ENCODE peak calls at places on chromosomes 16 and 17, in ten cellular contexts. One of them, this sample, is unnamed.

GRCh38 chr17:57158795-57159194 is 73.7 kb downstream of the AKAP1 start:
- DNase-seq in CD8-positive, alpha-beta memory T cell: no peak
- DNase-seq in cardiac muscle cell: no peak
- DNase-seq in SK-N-SH: no peak
- DNase-seq in T-helper 1 cell: no peak
- DNase-seq in CD8-positive, alpha-beta T cell: no peak
- DNase-seq in uterus: no peak
- DNase-seq in ELR: no peak
- DNase-seq in GM13977: no peak
- DNase-seq in cardiac septum: no peak
- DNase-seq in this sample: no peak

GRCh38 chr16:64437706-64438329 is 684.0 kb downstream of the CDH11 start:
- DNase-seq in GM13977: no peak
- DNase-seq in T-helper 1 cell: no peak
- DNase-seq in CD8-positive, alpha-beta memory T cell: no peak
- DNase-seq in cardiac muscle cell: peak; percentile 25
- DNase-seq in CD8-positive, alpha-beta T cell: no peak
- DNase-seq in ELR: no peak
- DNase-seq in cardiac septum: no peak
- DNase-seq in SK-N-SH: peak; percentile 19
- DNase-seq in uterus: no peak
- DNase-seq in this sample: peak; percentile 75

GRCh38 chr17:47719411-47720152 is 13.5 kb upstream of the TBX21 start:
- DNase-seq in CD8-positive, alpha-beta memory T cell: no peak
- DNase-seq in SK-N-SH: no peak
- DNase-seq in CD8-positive, alpha-beta T cell: no peak
- DNase-seq in GM13977: no peak
- DNase-seq in ELR: peak; percentile 94
- DNase-seq in cardiac muscle cell: peak; percentile 43
- DNase-seq in uterus: no peak
- DNase-seq in cardiac septum: no peak
- DNase-seq in T-helper 1 cell: no peak
- DNase-seq in this sample: no peak

GRCh38 chr16:48444574-48444973 is 59.4 kb upstream of the SIAH1 start:
- DNase-seq in GM13977: no peak
- DNase-seq in CD8-positive, alpha-beta memory T cell: no peak
- DNase-seq in cardiac muscle cell: peak; percentile 91
- DNase-seq in ELR: peak; percentile 94
- DNase-seq in SK-N-SH: no peak
- DNase-seq in T-helper 1 cell: no peak
- DNase-seq in cardiac septum: no peak
- DNase-seq in uterus: peak; percentile 51
- DNase-seq in CD8-positive, alpha-beta T cell: no peak
- DNase-seq in this sample: no peak

GRCh38 chr16:12020007-12020406 is 43.5 kb downstream of the SNX29 start:
- DNase-seq in GM13977: no peak
- DNase-seq in CD8-positive, alpha-beta memory T cell: no peak
- DNase-seq in cardiac muscle cell: no peak
- DNase-seq in uterus: no peak
- DNase-seq in cardiac septum: no peak
- DNase-seq in T-helper 1 cell: no peak
- DNase-seq in ELR: no peak
- DNase-seq in CD8-positive, alpha-beta T cell: no peak
- DNase-seq in SK-N-SH: no peak
- DNase-seq in this sample: no peak

GRCh38 chr17:65278820-65279184 is 141.6 kb downstream of the RGS9 start:
- DNase-seq in CD8-positive, alpha-beta T cell: no peak
- DNase-seq in uterus: no peak
- DNase-seq in cardiac septum: no peak
- DNase-seq in SK-N-SH: no peak
- DNase-seq in CD8-positive, alpha-beta memory T cell: no peak
- DNase-seq in cardiac muscle cell: no peak
- DNase-seq in ELR: no peak
- DNase-seq in GM13977: no peak
- DNase-seq in T-helper 1 cell: no peak
- DNase-seq in this sample: no peak

GRCh38 chr17:39171933-39172332 is 6.0 kb upstream of the ARL5C start:
- DNase-seq in T-helper 1 cell: no peak
- DNase-seq in cardiac septum: no peak
- DNase-seq in uterus: no peak
- DNase-seq in SK-N-SH: no peak
- DNase-seq in cardiac muscle cell: no peak
- DNase-seq in GM13977: no peak
- DNase-seq in CD8-positive, alpha-beta memory T cell: no peak
- DNase-seq in ELR: no peak
- DNase-seq in CD8-positive, alpha-beta T cell: no peak
- DNase-seq in this sample: no peak

GRCh38 chr17:49914096-49914490 is 54.9 kb upstream of the DLX4 start:
- DNase-seq in cardiac septum: no peak
- DNase-seq in CD8-positive, alpha-beta T cell: no peak
- DNase-seq in SK-N-SH: no peak
- DNase-seq in ELR: no peak
- DNase-seq in CD8-positive, alpha-beta memory T cell: no peak
- DNase-seq in T-helper 1 cell: no peak
- DNase-seq in cardiac muscle cell: no peak
- DNase-seq in GM13977: no peak
- DNase-seq in uterus: no peak
- DNase-seq in this sample: peak; percentile 67

GRCh38 chr16:10240854-10241613 is 58.8 kb upstream of the GRIN2A start:
- DNase-seq in cardiac muscle cell: no peak
- DNase-seq in SK-N-SH: no peak
- DNase-seq in cardiac septum: no peak
- DNase-seq in GM13977: no peak
- DNase-seq in uterus: no peak
- DNase-seq in CD8-positive, alpha-beta memory T cell: no peak
- DNase-seq in CD8-positive, alpha-beta T cell: no peak
- DNase-seq in ELR: no peak
- DNase-seq in T-helper 1 cell: no peak
- DNase-seq in this sample: no peak

GRCh38 chr17:61366715-61367413 is 32.8 kb upstream of the TBX2 start:
- DNase-seq in cardiac septum: peak; percentile 81
- DNase-seq in T-helper 1 cell: no peak
- DNase-seq in CD8-positive, alpha-beta T cell: no peak
- DNase-seq in uterus: no peak
- DNase-seq in cardiac muscle cell: no peak
- DNase-seq in SK-N-SH: no peak
- DNase-seq in ELR: no peak
- DNase-seq in GM13977: no peak
- DNase-seq in CD8-positive, alpha-beta memory T cell: no peak
- DNase-seq in this sample: peak; percentile 49

GRCh38 chr17:67253379-67253778 is 8.4 kb upstream of the HELZ start:
- DNase-seq in uterus: no peak
- DNase-seq in ELR: no peak
- DNase-seq in T-helper 1 cell: no peak
- DNase-seq in SK-N-SH: no peak
- DNase-seq in cardiac muscle cell: peak; percentile 55
- DNase-seq in CD8-positive, alpha-beta memory T cell: no peak
- DNase-seq in CD8-positive, alpha-beta T cell: no peak
- DNase-seq in GM13977: no peak
- DNase-seq in cardiac septum: no peak
- DNase-seq in this sample: no peak

GRCh38 chr16:19429271-19429670 is 11.6 kb downstream of the TMC5 start:
- DNase-seq in GM13977: no peak
- DNase-seq in SK-N-SH: no peak
- DNase-seq in cardiac muscle cell: no peak
- DNase-seq in CD8-positive, alpha-beta T cell: no peak
- DNase-seq in ELR: no peak
- DNase-seq in uterus: no peak
- DNase-seq in CD8-positive, alpha-beta memory T cell: no peak
- DNase-seq in T-helper 1 cell: no peak
- DNase-seq in cardiac septum: no peak
- DNase-seq in this sample: no peak

GRCh38 chr16:85348921-85349334 is 236.7 kb upstream of the CIBAR2 start:
- DNase-seq in GM13977: no peak
- DNase-seq in cardiac septum: no peak
- DNase-seq in uterus: no peak
- DNase-seq in CD8-positive, alpha-beta T cell: no peak
- DNase-seq in CD8-positive, alpha-beta memory T cell: no peak
- DNase-seq in cardiac muscle cell: no peak
- DNase-seq in T-helper 1 cell: no peak
- DNase-seq in ELR: no peak
- DNase-seq in SK-N-SH: peak; percentile 86
- DNase-seq in this sample: peak; percentile 71

This sample was measured in BE2C.